ENCODE peak calls at places on chromosomes 1 and 21, in four cellular contexts. I, K, S and D are unnamed samples.

GRCh38 chr1:187390157-187390556 is 561.4 kb downstream of the PLA2G4A start:
- DNase-seq in I (no peak), K (no peak), S (peak; percentile 17), D (no peak)

GRCh38 chr1:113451710-113452109 is 61.4 kb downstream of the MAGI3 start:
- DNase-seq in I (no peak), K (no peak), S (no peak), D (no peak)

GRCh38 chr21:34579411-34579810 is 35.5 kb downstream of the RCAN1 start:
- DNase-seq in I (no peak), K (no peak), S (peak; percentile 75), D (no peak)

GRCh38 chr1:101971309-101971708 is 25.4 kb downstream of the OLFM3 start:
- DNase-seq in I (no peak), K (no peak), S (no peak), D (no peak)

GRCh38 chr1:92958203-92958970 is 2.9 kb downstream of the DIPK1A start:
- DNase-seq in I (no peak), K (no peak), S (peak; percentile 25), D (no peak)

GRCh38 chr1:13498553-13498952 is 15.2 kb downstream of the LRRC38 start:
- DNase-seq in I (no peak), K (no peak), S (no peak), D (no peak)

GRCh38 chr1:91617242-91617837 is 116.7 kb downstream of the CDC7 start:
- DNase-seq in I (no peak), K (no peak), S (no peak), D (no peak)

GRCh38 chr21:42455754-42456440 is 40.1 kb downstream of the RSPH1 start:
- DNase-seq in I (no peak), K (no peak), S (no peak), D (no peak)

GRCh38 chr21:32605469-32605868 is 6.7 kb downstream of the CFAP298 start:
- DNase-seq in I (no peak), K (no peak), S (no peak), D (no peak)

GRCh38 chr1:40153073-40153770 is 8.0 kb upstream of the RLF start:
- DNase-seq in I (no peak), K (no peak), S (peak; percentile 58), D (peak; percentile 25)

GRCh38 chr1:184457500-184457899 is 70.7 kb downstream of the C1orf21 start:
- DNase-seq in I (peak; percentile 17), K (no peak), S (no peak), D (no peak)

GRCh38 chr1:178578541-178578940 is 65.6 kb downstream of the TEX35 start:
- DNase-seq in I (no peak), K (no peak), S (no peak), D (no peak)

GRCh38 chr1:186236921-186237320 is 138.1 kb downstream of the TPR start:
- DNase-seq in I (peak; percentile 73), K (no peak), S (peak; percentile 96), D (peak; percentile 82)

GRCh38 chr1:67371681-67372080 is 58.5 kb downstream of the SERBP1 start:
- DNase-seq in I (no peak), K (no peak), S (peak; percentile 40), D (no peak)

GRCh38 chr1:76299036-76299435 is 224.5 kb downstream of the ST6GALNAC3 start:
- DNase-seq in I (no peak), K (no peak), S (no peak), D (no peak)

GRCh38 chr21:44800971-44801467 is 601 bp downstream of the UBE2G2 start:
- DNase-seq in I (no peak), K (no peak), S (peak; percentile 41), D (no peak)

GRCh38 chr1:85311818-85312217 is 35.4 kb upstream of the BCL10 start:
- DNase-seq in I (no peak), K (no peak), S (no peak), D (no peak)
- TF ChIP-seq CTCF in I (no peak), K (no peak), S (no peak), D (no peak)

DNA sequence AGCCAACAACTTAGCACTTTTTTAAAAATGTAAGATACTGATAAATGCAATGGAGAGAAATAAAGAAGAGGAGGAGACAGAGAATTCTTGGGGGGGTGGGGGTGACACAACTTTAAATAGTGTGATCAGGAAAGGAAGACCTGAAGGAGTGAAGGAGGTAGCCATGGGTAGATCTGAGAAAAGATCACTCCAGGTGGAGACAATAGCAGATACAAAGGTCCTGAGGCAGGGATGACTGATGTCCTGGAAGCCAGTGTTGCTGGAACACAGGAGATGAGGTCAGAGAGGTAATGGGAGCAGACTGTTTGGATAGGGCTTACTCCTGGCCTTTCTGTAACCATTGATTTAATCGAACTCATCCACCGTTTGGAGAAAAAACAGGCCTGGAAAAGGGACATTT is 24.6 kb upstream of the TRABD2B start:
- DNase-seq in I (no peak), K (no peak), S (no peak), D (no peak)
- H3K4me3 ChIP-seq in I (no peak overlapping the region), K (no peak overlapping the region), S (no peak overlapping the region), D (no peak overlapping the region)

GRCh38 chr1:161770250-161770649 is 4.1 kb downstream of the ATF6 start:
- DNase-seq in I (no peak), K (no peak), S (no peak), D (no peak)

GRCh38 chr1:161763522-161764098 is 2.5 kb upstream of the ATF6 start:
- DNase-seq in I (no peak), K (no peak), S (no peak), D (no peak)

GRCh38 chr1:161768461-161768860 is 2.3 kb downstream of the ATF6 start:
- DNase-seq in I (no peak), K (no peak), S (no peak), D (no peak)

GRCh38 chr1:161768986-161769672 is 3.0 kb downstream of the ATF6 start:
- DNase-seq in I (no peak), K (no peak), S (no peak), D (no peak)

DNA sequence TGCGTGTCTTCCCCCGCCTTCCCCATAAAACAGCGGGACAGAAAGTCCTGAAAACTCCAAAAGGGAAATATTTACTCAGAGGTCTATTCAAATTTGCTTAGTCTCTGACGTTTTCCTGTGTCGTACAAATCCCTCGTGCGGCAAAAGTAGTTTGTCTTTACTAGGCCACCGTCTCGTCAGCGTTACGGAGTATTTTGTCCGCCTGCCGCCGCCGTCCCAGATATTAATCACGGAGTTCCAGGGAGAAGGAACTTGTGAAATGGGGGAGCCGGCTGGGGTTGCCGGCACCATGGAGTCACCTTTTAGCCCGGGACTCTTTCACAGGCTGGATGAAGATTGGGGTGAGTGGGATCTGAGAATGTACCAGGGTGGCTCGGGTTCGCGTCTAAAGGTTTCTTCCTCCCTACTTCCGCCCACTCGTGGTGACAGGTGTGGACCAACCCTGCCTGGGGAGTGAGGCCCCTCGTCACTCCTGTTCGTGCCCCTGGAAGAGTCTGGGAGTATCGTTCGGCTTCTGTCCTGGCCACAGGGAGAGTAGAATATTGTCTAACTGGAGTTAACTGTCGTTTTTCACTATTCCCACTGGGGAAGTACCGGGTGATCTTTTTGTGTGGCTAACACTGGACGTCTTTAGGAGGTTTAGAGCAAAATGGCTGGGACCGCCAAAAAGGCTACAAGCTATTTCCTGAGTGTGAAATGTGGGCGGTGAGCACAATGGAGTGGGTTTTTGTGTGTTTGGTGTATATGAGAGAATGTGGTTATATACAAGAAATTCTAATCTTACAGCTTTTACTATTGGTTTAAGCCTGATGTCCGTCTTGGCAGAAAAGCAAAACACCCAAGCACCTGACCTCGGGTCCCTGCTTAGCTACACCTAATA is at the start of gene ATF6:
- DNase-seq in I (peak; percentile 67), K (peak; percentile 94), S (peak; percentile 96), D (peak; percentile 88)
- TF ChIP-seq CTCF in I (no peak), K (no peak), S (no peak), D (no peak)

GRCh38 chr1:163565171-163565570 is 243.4 kb downstream of the NUF2 start:
- DNase-seq in I (no peak), K (no peak), S (peak; percentile 3), D (no peak)
- H3K4me3 ChIP-seq in I (no peak overlapping the region), K (no peak overlapping the region), S (no peak overlapping the region), D (no peak overlapping the region)